ENCODE peak calls at places on chromosomes 4 and X, in eight cellular contexts. N is sigmoid colon, P is GM23338, W is HCT116, Y is breast epithelium, K is upper lobe of left lung, V is SK-N-SH, T is H1. S is an unnamed sample.

GRCh38 chr4:98657531-98658286 is 702 bp downstream of the TSPAN5 start:
- DNase-seq in W (no peak), T (no peak), K (peak), N (no peak), Y (no peak), P (peak), V (peak), S (no peak)

GRCh38 chr4:119559044-119559647 is 69.5 kb downstream of the PDE5A start:
- DNase-seq in N (no peak), Y (no peak), K (no peak), P (peak), V (peak), T (no peak), W (peak), S (no peak)

GRCh38 chr4:10281996-10282395 is 165.4 kb upstream of the WDR1 start:
- DNase-seq in V (no peak), P (no peak), Y (no peak), W (no peak), T (no peak), N (no peak), K (no peak), S (no peak)

GRCh38 chr4:152628128-152628527 is 51.7 kb downstream of the TMEM154 start:
- DNase-seq in P (no peak), N (no peak), K (no peak), Y (no peak), W (no peak), V (no peak), T (no peak), S (no peak)

GRCh38 chrX:103170216-103170615 is 44.7 kb upstream of the BEX4 start:
- DNase-seq in Y (no peak), T (no peak), P (no peak), V (no peak), W (no peak), K (no peak), N (no peak), S (no peak)

GRCh38 chrX:130543603-130544002 is 141.8 kb downstream of the RBMX2 start:
- DNase-seq in V (no peak), N (no peak), P (no peak), W (no peak), T (no peak), Y (no peak), K (no peak), S (no peak)

GRCh38 chr4:25926473-25926872 is 12.5 kb downstream of the SMIM20 start:
- DNase-seq in P (no peak), W (no peak), Y (no peak), T (no peak), N (no peak), V (no peak), K (no peak), S (no peak)

GRCh38 chrX:134457708-134458107 is 2.3 kb upstream of the HPRT1 start:
- DNase-seq in W (no peak), P (no peak), K (no peak), Y (no peak), V (no peak), N (no peak), T (no peak), S (no peak)

GRCh38 chr4:92270908-92271307 is 32.9 kb upstream of the GRID2 start:
- DNase-seq in P (peak), Y (no peak), K (no peak), T (no peak), N (no peak), V (peak), W (peak), S (no peak)

GRCh38 chrX:106932492-106932923 is 12.3 kb downstream of the CLDN2 start:
- DNase-seq in W (no peak), T (no peak), N (no peak), V (no peak), K (no peak), Y (no peak), P (no peak), S (no peak)

GRCh38 chr4:19399001-19399400 is 852.7 kb upstream of the SLIT2 start:
- DNase-seq in T (no peak), V (no peak), Y (no peak), W (no peak), K (no peak), P (no peak), N (no peak), S (no peak)

GRCh38 chr4:127641524-127641923 is 8.8 kb downstream of the INTU start:
- DNase-seq in K (no peak), T (no peak), W (no peak), Y (no peak), V (no peak), P (no peak), N (no peak), S (no peak)

GRCh38 chr4:55637272-55637820 is 1.2 kb upstream of the NMU start:
- DNase-seq in K (no peak), V (no peak), P (peak), W (no peak), Y (no peak), T (no peak), N (no peak), S (no peak)

GRCh38 chr4:183638436-183638835 is 20.5 kb downstream of the RWDD4 start:
- DNase-seq in W (no peak), K (no peak), N (no peak), V (no peak), P (no peak), T (no peak), Y (no peak), S (no peak)

GRCh38 chrX:38561951-38562719 is 793 bp downstream of the TSPAN7 start:
- DNase-seq in W (no peak), T (no peak), K (peak), N (peak), Y (no peak), V (peak), P (peak), S (no peak)

GRCh38 chr4:1323635-1324442 is 23.2 kb upstream of the UVSSA start:
- DNase-seq in K (no peak), P (no peak), W (peak), T (no peak), N (no peak), Y (no peak), V (no peak), S (no peak)

GRCh38 chr4:123232439-123232838 is 164.2 kb upstream of the SPRY1 start:
- DNase-seq in P (no peak), N (no peak), K (no peak), Y (no peak), V (no peak), W (no peak), T (no peak), S (no peak)

GRCh38 chr4:7654550-7655266 is 220.0 kb upstream of the PSAPL1 start:
- DNase-seq in K (no peak), N (no peak), Y (no peak), P (no peak), V (no peak), W (no peak), T (no peak), S (no peak)

GRCh38 chrX:619451-619811 is 11.2 kb upstream of the SHOX start:
- DNase-seq in K (no peak), Y (no peak), T (no peak), V (no peak), P (peak), W (no peak), N (no peak), S (no peak)

GRCh38 chr4:153151535-153152452 is 52.4 kb upstream of the TRIM2 start:
- DNase-seq in K (peak), N (peak), P (peak), V (peak), W (no peak), T (no peak), Y (no peak), S (no peak)

GRCh38 chr4:143441678-143442077 is 71.8 kb upstream of the SMARCA5 start:
- DNase-seq in Y (no peak), V (no peak), P (peak), N (no peak), W (no peak), T (no peak), K (no peak), S (no peak)

GRCh38 chrX:72714471-72714916 is 388 bp upstream of the PHKA1 start:
- DNase-seq in Y (peak), W (peak), N (peak), P (peak), T (peak), K (peak), V (peak), S (no peak)

GRCh38 chr4:159256037-159256436 is 153.2 kb downstream of the RAPGEF2 start:
- DNase-seq in K (no peak), W (no peak), P (peak), T (no peak), N (no peak), V (no peak), Y (no peak), S (no peak)

GRCh38 chr4:153592090-153592489 is 92.0 kb upstream of the TLR2 start:
- DNase-seq in V (no peak), P (no peak), N (no peak), T (no peak), W (no peak), K (no peak), Y (no peak), S (no peak)

GRCh38 chr4:150931796-150932195 is 83.3 kb downstream of the LRBA start:
- DNase-seq in K (no peak), T (no peak), Y (no peak), N (no peak), P (no peak), W (no peak), V (no peak), S (no peak)

GRCh38 chrX:87236836-87237235 is 280.8 kb upstream of the KLHL4 start:
- DNase-seq in V (no peak), N (no peak), T (no peak), W (no peak), Y (no peak), K (no peak), P (no peak), S (no peak)

GRCh38 chrX:153688900-153689590 is 1.3 kb downstream of the SLC6A8 start:
- DNase-seq in T (no peak), V (peak), K (no peak), N (peak), W (no peak), Y (peak), P (no peak), S (no peak)

GRCh38 chrX:74540635-74541249 is 73.7 kb downstream of the RLIM start:
- DNase-seq in N (no peak), Y (no peak), V (no peak), P (no peak), K (no peak), W (no peak), T (no peak), S (no peak)

GRCh38 chr4:47752214-47752613 is 85.7 kb downstream of the CORIN start:
- DNase-seq in Y (no peak), V (no peak), K (no peak), P (no peak), T (no peak), W (no peak), N (no peak), S (no peak)

GRCh38 chr4:85151786-85152185 is 185.3 kb upstream of the WDFY3 start:
- DNase-seq in Y (no peak), K (no peak), P (no peak), V (no peak), W (no peak), T (no peak), N (no peak), S (no peak)

GRCh38 chr4:85152490-85152889 is 186.0 kb upstream of the WDFY3 start:
- DNase-seq in Y (no peak), V (no peak), P (no peak), W (no peak), K (no peak), N (no peak), T (no peak), S (no peak)

GRCh38 chr4:85147481-85148076 is 181.1 kb upstream of the WDFY3 start:
- DNase-seq in N (peak), Y (no peak), P (peak), W (peak), K (peak), V (peak), T (no peak), S (no peak)

GRCh38 chr4:85151349-85151748 is 184.9 kb upstream of the WDFY3 start:
- DNase-seq in N (no peak), K (no peak), T (no peak), V (no peak), W (no peak), P (no peak), Y (no peak), S (no peak)

DNA sequence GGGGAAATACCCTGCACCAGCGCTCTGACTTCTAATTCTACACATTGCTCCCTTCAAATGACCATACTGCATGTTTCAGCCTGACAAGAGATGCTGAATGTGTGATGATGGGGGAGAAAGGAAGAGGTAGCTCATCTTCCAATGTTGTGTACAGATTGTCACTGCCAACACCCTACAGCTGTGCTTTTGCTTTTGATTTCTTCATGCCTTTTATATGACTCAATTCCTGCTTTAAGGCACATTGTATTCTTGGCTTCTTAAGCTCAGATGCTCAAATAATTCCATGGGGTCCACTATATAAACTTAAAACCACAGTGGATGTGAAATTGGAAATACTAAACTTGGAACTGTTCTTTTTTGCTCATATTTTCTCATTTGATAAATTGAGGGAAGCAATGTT is 183.2 kb upstream of the WDFY3 start:
- DNase-seq in N (no peak), W (no peak), K (no peak), Y (no peak), T (no peak), P (no peak), V (no peak), S (no peak)
- TF ChIP-seq POLR2AphosphoS5 in N (no peak), W (no peak), K (no peak), Y (no peak), T (no peak), P (no peak), V (no peak), S (no peak)

GRCh38 chr4:121421594-121421993 is 40.8 kb upstream of the QRFPR start:
- DNase-seq in W (peak), P (peak), K (no peak), N (no peak), Y (no peak), T (no peak), V (no peak), S (no peak)
- TF ChIP-seq CTCF in W (peak), P (peak), K (peak), N (peak), Y (no peak), T (no peak), V (peak), S (no peak)

GRCh38 chr4:41541697-41542096 is 3.7 kb downstream of the LIMCH1 start:
- DNase-seq in V (no peak), P (peak), N (no peak), K (no peak), Y (no peak), T (no peak), W (no peak), S (no peak)
- TF ChIP-seq POLR2AphosphoS5 in V (no peak), P (no peak), N (no peak), K (no peak), Y (no peak), T (no peak), W (no peak), S (no peak)

GRCh38 chr4:113293673-113294072 is 244.2 kb downstream of the ANK2 start:
- DNase-seq in W (no peak), V (no peak), Y (no peak), K (no peak), P (peak), T (no peak), N (no peak), S (no peak)
- TF ChIP-seq CTCF in W (no peak), V (no peak), Y (no peak), K (no peak), P (peak), T (peak), N (no peak), S (no peak)

GRCh38 chr4:185697488-185697887 is 114.5 kb downstream of the SORBS2 start:
- DNase-seq in N (no peak), K (no peak), V (peak), T (no peak), Y (no peak), P (no peak), W (no peak), S (no peak)

GRCh38 chr4:185702147-185702663 is 109.8 kb downstream of the SORBS2 start:
- DNase-seq in P (peak), W (no peak), K (no peak), N (no peak), Y (no peak), T (no peak), V (no peak), S (no peak)

GRCh38 chr4:185695743-185696142 is 116.3 kb downstream of the SORBS2 start:
- DNase-seq in T (no peak), Y (no peak), N (no peak), W (no peak), K (no peak), V (no peak), P (no peak), S (no peak)

GRCh38 chr4:185700048-185700447 is 111.9 kb downstream of the SORBS2 start:
- DNase-seq in K (no peak), T (no peak), Y (no peak), V (peak), P (no peak), N (no peak), W (no peak), S (no peak)

GRCh38 chr4:185700635-185701034 is 111.4 kb downstream of the SORBS2 start:
- DNase-seq in V (no peak), T (no peak), K (no peak), Y (no peak), W (no peak), N (no peak), P (no peak), S (no peak)
- TF ChIP-seq POLR2AphosphoS5 in V (no peak), T (no peak), K (no peak), Y (no peak), W (no peak), N (no peak), P (no peak), S (no peak)

S was measured in vagina.